ENCODE peak calls at places on chromosome 1, in seven cellular contexts. N is NT2/D1, V is H1, O is K562, E is GM23248, A is neuronal stem cell, F is mesendoderm. Q is an unnamed sample.

GRCh38 chr1:162147760-162148159 is 78.3 kb downstream of the NOS1AP start:
- DNase-seq in O (no peak), V (no peak), N (peak), F (peak), A (peak), E (no peak), Q (no peak)

GRCh38 chr1:155080250-155081228 is 1.9 kb downstream of the EFNA3 start:
- DNase-seq in E (peak), O (peak), A (peak), N (no peak), V (peak), F (peak), Q (peak)

GRCh38 chr1:182615468-182616129 is 11.4 kb upstream of the RGS16 start:
- DNase-seq in V (no peak), N (no peak), O (no peak), F (peak), A (peak), E (peak), Q (peak)

GRCh38 chr1:34759472-34760357 is at the start of gene GJB4:
- DNase-seq in V (no peak), A (no peak), F (peak), N (no peak), E (no peak), O (no peak), Q (peak)

GRCh38 chr1:174956976-174957375 is 42.8 kb upstream of the CACYBP start:
- DNase-seq in O (no peak), A (no peak), E (no peak), V (no peak), F (no peak), N (no peak), Q (peak)

GRCh38 chr1:200917291-200917817 is 22.7 kb downstream of the INAVA start:
- DNase-seq in O (no peak), F (no peak), V (no peak), A (no peak), N (no peak), E (no peak), Q (no peak)

GRCh38 chr1:225962440-225962975 is 21.5 kb upstream of the LEFTY2 start:
- DNase-seq in V (peak), E (peak), N (peak), O (peak), A (no peak), F (peak), Q (peak)

GRCh38 chr1:200290010-200290685 is 119.7 kb downstream of the ZNF281 start:
- DNase-seq in V (no peak), A (no peak), O (peak), E (peak), N (peak), F (peak), Q (no peak)

GRCh38 chr1:13816016-13816760 is 116.2 kb downstream of the PRDM2 start:
- DNase-seq in V (no peak), N (no peak), E (no peak), F (no peak), A (no peak), O (no peak), Q (no peak)

GRCh38 chr1:88061106-88061829 is 622.8 kb upstream of the PKN2 start:
- DNase-seq in E (peak), O (peak), N (peak), F (peak), A (peak), V (no peak), Q (peak)

GRCh38 chr1:10598088-10598712 is 123.5 kb downstream of the PEX14 start:
- DNase-seq in F (no peak), A (no peak), V (peak), O (no peak), N (no peak), E (no peak), Q (no peak)

GRCh38 chr1:183209533-183210158 is 23.6 kb downstream of the LAMC2 start:
- DNase-seq in E (peak), O (no peak), V (no peak), F (peak), N (no peak), A (no peak), Q (no peak)

GRCh38 chr1:3787347-3787710 is 9.0 kb downstream of the LRRC47 start:
- DNase-seq in E (no peak), F (no peak), V (no peak), A (no peak), O (no peak), N (no peak), Q (no peak)

GRCh38 chr1:11893907-11894251 is 32.3 kb downstream of the KIAA2013 start:
- DNase-seq in V (peak), A (peak), O (peak), E (peak), F (peak), N (no peak), Q (peak)

GRCh38 chr1:1347663-1348419 is 1.4 kb downstream of the DVL1 start:
- DNase-seq in A (no peak), E (peak), O (peak), V (peak), N (no peak), F (peak), Q (peak)

GRCh38 chr1:43978551-43979260 is at the start of gene B4GALT2:
- DNase-seq in F (peak), O (peak), N (no peak), A (no peak), E (peak), V (peak), Q (peak)

GRCh38 chr1:31977361-31978131 is 36.1 kb upstream of the KHDRBS1 start:
- DNase-seq in F (peak), A (no peak), N (peak), V (peak), O (peak), E (peak), Q (peak)

GRCh38 chr1:113879459-113880038 is 7.8 kb downstream of the BCL2L15 start:
- DNase-seq in O (no peak), N (no peak), A (no peak), E (no peak), F (no peak), V (no peak), Q (no peak)

GRCh38 chr1:30449428-30450147 is 273.8 kb downstream of the MATN1 start:
- DNase-seq in O (no peak), F (no peak), V (peak), N (no peak), E (no peak), A (no peak), Q (no peak)

GRCh38 chr1:172429324-172430127 is 9.0 kb downstream of the C1orf105 start:
- DNase-seq in A (peak), E (peak), N (peak), O (peak), V (no peak), F (peak), Q (peak)

GRCh38 chr1:175839678-175840669 is 96.6 kb upstream of the TNR start:
- DNase-seq in A (no peak), E (no peak), V (no peak), N (no peak), F (no peak), O (peak), Q (no peak)

GRCh38 chr1:3185896-3186525 is 117.0 kb downstream of the PRDM16 start:
- DNase-seq in V (no peak), E (no peak), A (no peak), O (no peak), F (no peak), N (no peak), Q (no peak)

GRCh38 chr1:180939072-180939705 is 26.5 kb downstream of the KIAA1614 start:
- DNase-seq in A (no peak), O (no peak), E (no peak), N (no peak), F (no peak), V (no peak), Q (no peak)

GRCh38 chr1:209062863-209063262 is 520.7 kb upstream of the CAMK1G start:
- DNase-seq in F (no peak), A (no peak), V (no peak), O (no peak), E (no peak), N (no peak), Q (no peak)

GRCh38 chr1:205991237-205991636 is 12.0 kb downstream of the RAB7B start:
- DNase-seq in N (no peak), F (no peak), V (no peak), O (no peak), E (peak), A (no peak), Q (no peak)

GRCh38 chr1:91559046-91559750 is 58.5 kb downstream of the CDC7 start:
- DNase-seq in E (no peak), V (no peak), F (no peak), O (no peak), N (no peak), A (no peak), Q (no peak)

GRCh38 chr1:24311234-24311633 is 7.9 kb upstream of the GRHL3 start:
- DNase-seq in A (no peak), F (no peak), N (no peak), V (no peak), O (peak), E (no peak), Q (no peak)

GRCh38 chr1:169368406-169368769 is 393 bp downstream of the BLZF1 start:
- DNase-seq in O (peak), A (no peak), N (no peak), V (no peak), E (peak), F (no peak), Q (peak)

GRCh38 chr1:46523556-46524443 is 27.6 kb downstream of the KNCN start:
- DNase-seq in A (no peak), V (no peak), O (peak), N (no peak), E (no peak), F (no peak), Q (no peak)

GRCh38 chr1:151612506-151613274 is 840 bp downstream of the SNX27 start:
- DNase-seq in O (peak), E (peak), V (no peak), F (peak), A (no peak), N (no peak), Q (peak)

GRCh38 chr1:2515763-2516080 is 10.7 kb downstream of the PANK4 start:
- DNase-seq in F (no peak), E (no peak), N (no peak), V (no peak), A (no peak), O (no peak), Q (no peak)

GRCh38 chr1:228448372-228448771 is 31.7 kb upstream of the TRIM17 start:
- DNase-seq in N (no peak), E (no peak), A (no peak), O (no peak), F (no peak), V (no peak), Q (no peak)

GRCh38 chr1:172273668-172274396 is 146.7 kb upstream of the C1orf105 start:
- DNase-seq in F (no peak), N (no peak), E (peak), A (no peak), O (no peak), V (no peak), Q (no peak)

GRCh38 chr1:16226495-16227179 is 10.3 kb downstream of the CPLANE2 start:
- DNase-seq in V (peak), F (peak), O (no peak), E (peak), N (peak), A (no peak), Q (no peak)

GRCh38 chr1:94408104-94408503 is 10.1 kb upstream of the ABCD3 start:
- DNase-seq in A (no peak), F (peak), O (no peak), N (peak), V (no peak), E (no peak), Q (no peak)

GRCh38 chr1:108832929-108833328 is 24.0 kb downstream of the AKNAD1 start:
- DNase-seq in A (no peak), O (no peak), N (no peak), V (no peak), E (no peak), F (no peak), Q (no peak)

DNA sequence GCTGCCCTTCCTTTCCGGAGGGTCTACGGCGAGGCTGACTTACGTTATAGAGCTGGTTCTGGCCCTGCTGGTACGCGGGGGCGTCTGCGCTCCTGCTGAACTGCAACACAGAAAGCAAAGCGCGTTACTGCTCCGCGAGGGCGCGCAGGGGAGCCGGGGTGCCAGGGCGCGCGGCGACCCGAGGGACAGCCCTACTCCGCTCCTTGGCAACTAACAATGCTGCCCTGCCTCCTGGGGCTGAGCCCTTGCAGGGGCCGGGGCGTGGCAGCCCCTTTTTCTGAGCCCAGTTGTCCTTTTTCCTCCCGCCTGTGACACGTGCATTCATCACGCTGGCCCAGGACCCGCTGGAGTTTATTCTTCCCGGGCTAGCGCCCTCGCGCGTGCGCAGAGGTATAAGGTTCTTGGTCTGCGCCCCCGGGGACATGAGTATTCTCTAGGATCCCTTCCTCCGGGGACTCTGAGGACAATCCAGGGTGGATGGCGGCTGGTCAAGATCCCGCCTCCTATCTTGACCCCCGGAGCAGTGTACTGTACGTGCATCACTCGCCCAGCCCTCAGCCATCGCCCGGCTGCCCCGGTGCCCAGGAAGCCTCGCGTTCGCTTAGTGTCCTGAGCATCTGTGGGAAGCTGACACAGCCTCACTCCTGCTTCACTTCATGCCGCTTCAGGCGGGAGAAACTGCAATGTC is 78.9 kb downstream of the CD247 start:
- DNase-seq in F (peak), E (peak), A (peak), O (peak), N (no peak), V (peak), Q (peak)
- H3K9ac ChIP-seq in F (peak), E (no peak), A (peak), O (no peak), N (no peak), V (no peak), Q (peak)

GRCh38 chr1:37393173-37393572 is 81.2 kb upstream of the ZC3H12A start:
- DNase-seq in V (no peak), F (no peak), A (no peak), O (no peak), E (no peak), N (no peak), Q (no peak)

GRCh38 chr1:37389327-37389726 is 85.1 kb upstream of the ZC3H12A start:
- DNase-seq in N (no peak), O (no peak), F (no peak), A (no peak), V (no peak), E (no peak), Q (no peak)

GRCh38 chr1:37393585-37394120 is 80.7 kb upstream of the ZC3H12A start:
- DNase-seq in N (no peak), E (no peak), A (no peak), F (no peak), V (no peak), O (no peak), Q (no peak)

GRCh38 chr1:37391181-37391949 is 83.0 kb upstream of the ZC3H12A start:
- DNase-seq in O (peak), F (peak), V (peak), A (no peak), E (no peak), N (peak), Q (no peak)

DNA sequence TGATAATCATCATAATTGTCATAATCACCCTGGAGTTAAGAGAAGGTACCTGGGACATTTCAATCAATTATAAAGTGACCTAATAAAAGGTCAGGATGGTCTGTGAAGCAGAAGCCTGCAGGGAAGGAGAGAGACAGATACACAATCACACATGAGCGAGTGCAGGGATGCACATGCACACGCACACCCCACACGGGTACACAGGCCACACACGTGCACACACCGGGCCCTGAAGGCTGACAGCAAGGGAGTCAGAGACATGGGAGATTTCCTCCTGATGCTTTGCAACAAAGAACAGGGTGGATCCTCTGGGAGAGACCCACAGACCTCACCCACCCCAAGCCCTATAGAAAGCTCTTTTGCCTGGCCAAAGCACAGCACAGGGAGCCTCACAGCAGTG is 82.3 kb upstream of the ZC3H12A start:
- DNase-seq in A (no peak), E (no peak), F (no peak), N (no peak), O (no peak), V (no peak), Q (no peak)
- H3K9ac ChIP-seq in A (no peak), E (no peak), F (no peak), N (peak), O (no peak), V (no peak), Q (no peak)

DNA sequence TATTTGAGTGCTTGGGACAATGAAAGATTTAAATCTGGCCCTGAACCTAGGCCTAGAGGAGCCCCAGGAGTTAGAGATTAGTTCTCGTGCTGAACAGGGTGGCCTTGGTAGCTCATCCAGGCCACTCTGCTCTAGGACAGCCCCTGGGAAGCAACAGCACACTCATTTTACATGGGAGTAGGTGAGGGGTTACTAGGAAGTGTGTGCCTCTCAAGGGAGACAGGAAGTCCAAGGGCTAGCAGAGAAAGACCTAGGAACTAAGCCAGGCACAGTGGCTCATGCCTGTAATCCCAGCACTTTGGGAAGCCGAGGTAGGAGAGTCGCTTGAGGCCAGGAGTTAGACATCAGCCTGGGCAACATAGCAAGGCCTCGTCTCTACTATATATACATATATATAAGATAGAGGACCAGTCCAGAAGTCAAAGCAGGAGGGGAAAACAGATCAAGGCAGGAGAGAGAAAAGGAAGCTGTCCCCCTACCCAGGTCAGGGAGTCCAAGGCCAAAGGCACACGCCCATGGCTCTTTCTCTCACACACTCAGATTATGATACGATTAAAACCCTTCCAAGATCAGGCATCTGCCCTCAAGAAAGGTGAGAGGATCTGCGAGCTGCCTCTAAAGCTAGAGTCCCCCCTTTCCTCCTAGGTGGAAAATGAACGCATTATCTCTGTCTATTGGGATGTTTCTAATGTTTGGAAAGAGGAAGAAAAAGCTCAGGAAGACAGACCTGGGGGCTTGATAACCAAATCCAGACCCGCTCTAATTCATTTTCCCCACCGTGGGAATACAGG is 7.8 kb downstream of the PAFAH2 start:
- DNase-seq in O (no peak), N (no peak), A (no peak), V (no peak), F (no peak), E (no peak), Q (no peak)
- H3K9ac ChIP-seq in O (no peak), N (no peak), A (no peak), V (no peak), F (no peak), E (no peak), Q (no peak)

GRCh38 chr1:212668477-212668876 is 31.2 kb downstream of the BATF3 start:
- DNase-seq in E (no peak), F (no peak), A (no peak), N (no peak), V (peak), O (no peak), Q (no peak)
- H3K9ac ChIP-seq in E (peak), F (no peak), A (no peak), N (no peak), V (no peak), O (no peak), Q (no peak)

GRCh38 chr1:184350573-184350972 is 36.3 kb upstream of the C1orf21 start:
- DNase-seq in E (no peak), A (no peak), F (peak), O (no peak), V (no peak), N (no peak), Q (no peak)
- H3K9ac ChIP-seq in E (no peak), A (no peak), F (no peak), O (no peak), V (no peak), N (no peak), Q (no peak)

DNA sequence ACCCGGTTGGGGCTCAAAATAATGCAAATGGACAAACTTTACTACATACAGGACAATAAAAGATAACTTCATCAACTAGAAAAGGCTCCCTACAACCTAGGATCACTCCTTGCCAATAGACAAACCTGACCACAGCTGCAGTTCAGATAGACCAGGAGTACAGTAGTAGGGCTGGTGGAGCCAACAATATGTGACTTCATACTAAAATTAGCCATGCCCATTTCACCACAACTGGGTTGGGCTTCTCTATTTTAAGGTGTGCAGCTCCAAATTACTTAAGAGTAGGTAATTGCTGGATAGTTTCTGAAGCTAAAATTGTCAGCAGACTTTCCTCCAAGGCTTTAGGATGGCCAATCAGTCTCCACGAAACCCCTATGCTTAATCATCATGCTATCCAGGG is 3.9 kb downstream of the DENND1B start:
- DNase-seq in F (no peak), N (no peak), V (no peak), A (no peak), O (no peak), E (no peak), Q (no peak)
- H3K9ac ChIP-seq in F (no peak), N (no peak), V (no peak), A (no peak), O (no peak), E (no peak), Q (no peak)

GRCh38 chr1:110617116-110617515 is 11.0 kb upstream of the KCNA2 start:
- DNase-seq in O (no peak), V (no peak), F (no peak), A (no peak), N (no peak), E (no peak), Q (no peak)

GRCh38 chr1:110616587-110616986 is 10.4 kb upstream of the KCNA2 start:
- DNase-seq in O (peak), N (no peak), V (no peak), E (peak), A (no peak), F (peak), Q (no peak)

GRCh38 chr1:110618668-110619067 is 12.5 kb upstream of the KCNA2 start:
- DNase-seq in O (no peak), E (no peak), F (no peak), N (no peak), A (no peak), V (no peak), Q (no peak)

GRCh38 chr1:110617589-110617988 is 11.4 kb upstream of the KCNA2 start:
- DNase-seq in O (no peak), V (no peak), F (no peak), A (no peak), E (no peak), N (no peak), Q (no peak)

GRCh38 chr1:110615548-110616130 is 9.5 kb upstream of the KCNA2 start:
- DNase-seq in F (peak), V (peak), N (peak), E (peak), A (peak), O (peak), Q (peak)
- H3K9ac ChIP-seq in F (no peak), V (no peak), N (peak), E (no peak), A (no peak), O (no peak), Q (no peak)